ENCODE peak calls at places on chromosomes 6 and 20, in eight cellular contexts. One of them, this sample, is unnamed.
A peak's percentile ranks its signal among the peaks of the same experiment; 100 is the strongest.

GRCh38 chr6:38567436-38567835 is 72.3 kb downstream of the BTBD9 start:
- DNase-seq in stimulated activated CD4-positive, alpha-beta T cell treated with anti-CD3 and anti-CD28 coated beads, TNF-alpha, amount 100 ng/mL, for 1 hour: no peak
- DNase-seq in activated effector memory CD4-positive, alpha-beta T cell treated with Interleukin-2 at 50 U/mL for 16 hours: no peak
- DNase-seq in stimulated activated naive CD8-positive, alpha-beta T cell treated with anti-CD3 and anti-CD28 coated beads, Interleukin-15, Interleukin-2, amounts not matched to agents 100 U/mL and 50 U/mL, for 24 hours: no peak
- DNase-seq in skeletal muscle cell: peak; percentile 82
- DNase-seq in GM10248: no peak
- DNase-seq in left ventricle myocardium inferior: peak; percentile 82
- DNase-seq in neural crest cell: no peak
- DNase-seq in this sample: no peak

GRCh38 chr20:24943196-24943595 is 5.9 kb upstream of the CST7 start:
- DNase-seq in stimulated activated CD4-positive, alpha-beta T cell treated with anti-CD3 and anti-CD28 coated beads, TNF-alpha, amount 100 ng/mL, for 1 hour: no peak
- DNase-seq in activated effector memory CD4-positive, alpha-beta T cell treated with Interleukin-2 at 50 U/mL for 16 hours: no peak
- DNase-seq in stimulated activated naive CD8-positive, alpha-beta T cell treated with anti-CD3 and anti-CD28 coated beads, Interleukin-15, Interleukin-2, amounts not matched to agents 100 U/mL and 50 U/mL, for 24 hours: no peak
- DNase-seq in skeletal muscle cell: no peak
- DNase-seq in GM10248: no peak
- DNase-seq in left ventricle myocardium inferior: no peak
- DNase-seq in neural crest cell: no peak
- DNase-seq in this sample: no peak

GRCh38 chr20:20247234-20247633 is 120.7 kb upstream of the INSM1 start:
- DNase-seq in stimulated activated CD4-positive, alpha-beta T cell treated with anti-CD3 and anti-CD28 coated beads, TNF-alpha, amount 100 ng/mL, for 1 hour: no peak
- DNase-seq in activated effector memory CD4-positive, alpha-beta T cell treated with Interleukin-2 at 50 U/mL for 16 hours: no peak
- DNase-seq in stimulated activated naive CD8-positive, alpha-beta T cell treated with anti-CD3 and anti-CD28 coated beads, Interleukin-15, Interleukin-2, amounts not matched to agents 100 U/mL and 50 U/mL, for 24 hours: no peak
- DNase-seq in skeletal muscle cell: no peak
- DNase-seq in GM10248: no peak
- DNase-seq in left ventricle myocardium inferior: no peak
- DNase-seq in neural crest cell: no peak
- DNase-seq in this sample: no peak

GRCh38 chr6:159804504-159804903 is 4.4 kb downstream of the PNLDC1 start:
- DNase-seq in stimulated activated CD4-positive, alpha-beta T cell treated with anti-CD3 and anti-CD28 coated beads, TNF-alpha, amount 100 ng/mL, for 1 hour: no peak
- DNase-seq in activated effector memory CD4-positive, alpha-beta T cell treated with Interleukin-2 at 50 U/mL for 16 hours: no peak
- DNase-seq in stimulated activated naive CD8-positive, alpha-beta T cell treated with anti-CD3 and anti-CD28 coated beads, Interleukin-15, Interleukin-2, amounts not matched to agents 100 U/mL and 50 U/mL, for 24 hours: no peak
- DNase-seq in skeletal muscle cell: no peak
- DNase-seq in GM10248: no peak
- DNase-seq in left ventricle myocardium inferior: no peak
- DNase-seq in neural crest cell: no peak
- DNase-seq in this sample: no peak

GRCh38 chr6:113414511-113414910 is 442.6 kb upstream of the MARCKS start:
- DNase-seq in stimulated activated CD4-positive, alpha-beta T cell treated with anti-CD3 and anti-CD28 coated beads, TNF-alpha, amount 100 ng/mL, for 1 hour: no peak
- DNase-seq in activated effector memory CD4-positive, alpha-beta T cell treated with Interleukin-2 at 50 U/mL for 16 hours: no peak
- DNase-seq in stimulated activated naive CD8-positive, alpha-beta T cell treated with anti-CD3 and anti-CD28 coated beads, Interleukin-15, Interleukin-2, amounts not matched to agents 100 U/mL and 50 U/mL, for 24 hours: no peak
- DNase-seq in skeletal muscle cell: no peak
- DNase-seq in GM10248: no peak
- DNase-seq in left ventricle myocardium inferior: no peak
- DNase-seq in neural crest cell: no peak
- DNase-seq in this sample: peak; percentile 4

GRCh38 chr6:46704562-46704961 is 16.9 kb downstream of the TDRD6 start:
- DNase-seq in stimulated activated CD4-positive, alpha-beta T cell treated with anti-CD3 and anti-CD28 coated beads, TNF-alpha, amount 100 ng/mL, for 1 hour: no peak
- DNase-seq in activated effector memory CD4-positive, alpha-beta T cell treated with Interleukin-2 at 50 U/mL for 16 hours: no peak
- DNase-seq in stimulated activated naive CD8-positive, alpha-beta T cell treated with anti-CD3 and anti-CD28 coated beads, Interleukin-15, Interleukin-2, amounts not matched to agents 100 U/mL and 50 U/mL, for 24 hours: no peak
- DNase-seq in skeletal muscle cell: no peak
- DNase-seq in GM10248: no peak
- DNase-seq in left ventricle myocardium inferior: no peak
- DNase-seq in neural crest cell: no peak
- DNase-seq in this sample: peak; percentile 47

GRCh38 chr20:37295001-37295400 is 5.5 kb downstream of the MANBAL start:
- DNase-seq in stimulated activated CD4-positive, alpha-beta T cell treated with anti-CD3 and anti-CD28 coated beads, TNF-alpha, amount 100 ng/mL, for 1 hour: no peak
- DNase-seq in activated effector memory CD4-positive, alpha-beta T cell treated with Interleukin-2 at 50 U/mL for 16 hours: no peak
- DNase-seq in stimulated activated naive CD8-positive, alpha-beta T cell treated with anti-CD3 and anti-CD28 coated beads, Interleukin-15, Interleukin-2, amounts not matched to agents 100 U/mL and 50 U/mL, for 24 hours: no peak
- DNase-seq in skeletal muscle cell: peak; percentile 90
- DNase-seq in GM10248: no peak
- DNase-seq in left ventricle myocardium inferior: no peak
- DNase-seq in neural crest cell: no peak
- DNase-seq in this sample: no peak

GRCh38 chr6:26553264-26553738 is 15.1 kb downstream of the HMGN4 start:
- DNase-seq in stimulated activated CD4-positive, alpha-beta T cell treated with anti-CD3 and anti-CD28 coated beads, TNF-alpha, amount 100 ng/mL, for 1 hour: peak; percentile 75
- DNase-seq in activated effector memory CD4-positive, alpha-beta T cell treated with Interleukin-2 at 50 U/mL for 16 hours: peak; percentile 58
- DNase-seq in stimulated activated naive CD8-positive, alpha-beta T cell treated with anti-CD3 and anti-CD28 coated beads, Interleukin-15, Interleukin-2, amounts not matched to agents 100 U/mL and 50 U/mL, for 24 hours: peak; percentile 81
- DNase-seq in skeletal muscle cell: no peak
- DNase-seq in GM10248: peak; percentile 66
- DNase-seq in left ventricle myocardium inferior: peak; percentile 56
- DNase-seq in neural crest cell: peak; percentile 80
- DNase-seq in this sample: peak; percentile 87

GRCh38 chr20:25549866-25550477 is 35.4 kb downstream of the NINL start:
- DNase-seq in stimulated activated CD4-positive, alpha-beta T cell treated with anti-CD3 and anti-CD28 coated beads, TNF-alpha, amount 100 ng/mL, for 1 hour: no peak
- DNase-seq in activated effector memory CD4-positive, alpha-beta T cell treated with Interleukin-2 at 50 U/mL for 16 hours: no peak
- DNase-seq in stimulated activated naive CD8-positive, alpha-beta T cell treated with anti-CD3 and anti-CD28 coated beads, Interleukin-15, Interleukin-2, amounts not matched to agents 100 U/mL and 50 U/mL, for 24 hours: no peak
- DNase-seq in skeletal muscle cell: no peak
- DNase-seq in GM10248: no peak
- DNase-seq in left ventricle myocardium inferior: no peak
- DNase-seq in neural crest cell: no peak
- DNase-seq in this sample: no peak

GRCh38 chr6:27502508-27503435 is 29.9 kb upstream of the ZNF184 start:
- DNase-seq in stimulated activated CD4-positive, alpha-beta T cell treated with anti-CD3 and anti-CD28 coated beads, TNF-alpha, amount 100 ng/mL, for 1 hour: peak; percentile 58
- DNase-seq in activated effector memory CD4-positive, alpha-beta T cell treated with Interleukin-2 at 50 U/mL for 16 hours: peak; percentile 30
- DNase-seq in stimulated activated naive CD8-positive, alpha-beta T cell treated with anti-CD3 and anti-CD28 coated beads, Interleukin-15, Interleukin-2, amounts not matched to agents 100 U/mL and 50 U/mL, for 24 hours: peak; percentile 77
- DNase-seq in skeletal muscle cell: no peak
- DNase-seq in GM10248: peak; percentile 44
- DNase-seq in left ventricle myocardium inferior: peak; percentile 49
- DNase-seq in neural crest cell: peak; percentile 58
- DNase-seq in this sample: peak; percentile 82

GRCh38 chr20:45408646-45409213 is 641 bp downstream of the DBNDD2 start:
- DNase-seq in stimulated activated CD4-positive, alpha-beta T cell treated with anti-CD3 and anti-CD28 coated beads, TNF-alpha, amount 100 ng/mL, for 1 hour: no peak
- DNase-seq in activated effector memory CD4-positive, alpha-beta T cell treated with Interleukin-2 at 50 U/mL for 16 hours: no peak
- DNase-seq in stimulated activated naive CD8-positive, alpha-beta T cell treated with anti-CD3 and anti-CD28 coated beads, Interleukin-15, Interleukin-2, amounts not matched to agents 100 U/mL and 50 U/mL, for 24 hours: no peak
- DNase-seq in skeletal muscle cell: no peak
- DNase-seq in GM10248: no peak
- DNase-seq in left ventricle myocardium inferior: no peak
- DNase-seq in neural crest cell: no peak
- DNase-seq in this sample: peak; percentile 27

GRCh38 chr6:79750806-79751205 is 119.7 kb downstream of the SH3BGRL2 start:
- DNase-seq in stimulated activated CD4-positive, alpha-beta T cell treated with anti-CD3 and anti-CD28 coated beads, TNF-alpha, amount 100 ng/mL, for 1 hour: no peak
- DNase-seq in activated effector memory CD4-positive, alpha-beta T cell treated with Interleukin-2 at 50 U/mL for 16 hours: no peak
- DNase-seq in stimulated activated naive CD8-positive, alpha-beta T cell treated with anti-CD3 and anti-CD28 coated beads, Interleukin-15, Interleukin-2, amounts not matched to agents 100 U/mL and 50 U/mL, for 24 hours: no peak
- DNase-seq in skeletal muscle cell: no peak
- DNase-seq in GM10248: no peak
- DNase-seq in left ventricle myocardium inferior: no peak
- DNase-seq in neural crest cell: no peak
- DNase-seq in this sample: no peak

GRCh38 chr20:3082955-3083952 is 1.3 kb downstream of the AVP start:
- DNase-seq in stimulated activated CD4-positive, alpha-beta T cell treated with anti-CD3 and anti-CD28 coated beads, TNF-alpha, amount 100 ng/mL, for 1 hour: no peak
- DNase-seq in activated effector memory CD4-positive, alpha-beta T cell treated with Interleukin-2 at 50 U/mL for 16 hours: no peak
- DNase-seq in stimulated activated naive CD8-positive, alpha-beta T cell treated with anti-CD3 and anti-CD28 coated beads, Interleukin-15, Interleukin-2, amounts not matched to agents 100 U/mL and 50 U/mL, for 24 hours: no peak
- DNase-seq in skeletal muscle cell: no peak
- DNase-seq in GM10248: no peak
- DNase-seq in left ventricle myocardium inferior: no peak
- DNase-seq in neural crest cell: no peak
- DNase-seq in this sample: no peak

GRCh38 chr6:75334266-75335040 is 49.9 kb upstream of the TMEM30A start:
- DNase-seq in stimulated activated CD4-positive, alpha-beta T cell treated with anti-CD3 and anti-CD28 coated beads, TNF-alpha, amount 100 ng/mL, for 1 hour: no peak
- DNase-seq in activated effector memory CD4-positive, alpha-beta T cell treated with Interleukin-2 at 50 U/mL for 16 hours: no peak
- DNase-seq in stimulated activated naive CD8-positive, alpha-beta T cell treated with anti-CD3 and anti-CD28 coated beads, Interleukin-15, Interleukin-2, amounts not matched to agents 100 U/mL and 50 U/mL, for 24 hours: no peak
- DNase-seq in skeletal muscle cell: peak; percentile 88
- DNase-seq in GM10248: no peak
- DNase-seq in left ventricle myocardium inferior: no peak
- DNase-seq in neural crest cell: no peak
- DNase-seq in this sample: no peak

GRCh38 chr6:11428351-11428750 is 109.2 kb upstream of the TMEM170B start:
- DNase-seq in stimulated activated CD4-positive, alpha-beta T cell treated with anti-CD3 and anti-CD28 coated beads, TNF-alpha, amount 100 ng/mL, for 1 hour: no peak
- DNase-seq in activated effector memory CD4-positive, alpha-beta T cell treated with Interleukin-2 at 50 U/mL for 16 hours: no peak
- DNase-seq in stimulated activated naive CD8-positive, alpha-beta T cell treated with anti-CD3 and anti-CD28 coated beads, Interleukin-15, Interleukin-2, amounts not matched to agents 100 U/mL and 50 U/mL, for 24 hours: no peak
- DNase-seq in skeletal muscle cell: no peak
- DNase-seq in GM10248: no peak
- DNase-seq in left ventricle myocardium inferior: no peak
- DNase-seq in neural crest cell: no peak
- DNase-seq in this sample: peak; percentile 37

GRCh38 chr6:132888701-132889100 is 74.3 kb downstream of the RPS12 start:
- DNase-seq in stimulated activated CD4-positive, alpha-beta T cell treated with anti-CD3 and anti-CD28 coated beads, TNF-alpha, amount 100 ng/mL, for 1 hour: no peak
- DNase-seq in activated effector memory CD4-positive, alpha-beta T cell treated with Interleukin-2 at 50 U/mL for 16 hours: no peak
- DNase-seq in stimulated activated naive CD8-positive, alpha-beta T cell treated with anti-CD3 and anti-CD28 coated beads, Interleukin-15, Interleukin-2, amounts not matched to agents 100 U/mL and 50 U/mL, for 24 hours: no peak
- DNase-seq in skeletal muscle cell: peak; percentile 58
- DNase-seq in GM10248: no peak
- DNase-seq in left ventricle myocardium inferior: no peak
- DNase-seq in neural crest cell: no peak
- DNase-seq in this sample: no peak

GRCh38 chr6:1335367-1336037 is 23.6 kb downstream of the FOXQ1 start:
- DNase-seq in stimulated activated CD4-positive, alpha-beta T cell treated with anti-CD3 and anti-CD28 coated beads, TNF-alpha, amount 100 ng/mL, for 1 hour: no peak
- DNase-seq in activated effector memory CD4-positive, alpha-beta T cell treated with Interleukin-2 at 50 U/mL for 16 hours: no peak
- DNase-seq in stimulated activated naive CD8-positive, alpha-beta T cell treated with anti-CD3 and anti-CD28 coated beads, Interleukin-15, Interleukin-2, amounts not matched to agents 100 U/mL and 50 U/mL, for 24 hours: no peak
- DNase-seq in skeletal muscle cell: peak; percentile 54
- DNase-seq in GM10248: no peak
- DNase-seq in left ventricle myocardium inferior: no peak
- DNase-seq in neural crest cell: no peak
- DNase-seq in this sample: no peak

GRCh38 chr6:168799067-168799466 is 358.1 kb downstream of the SMOC2 start:
- DNase-seq in stimulated activated CD4-positive, alpha-beta T cell treated with anti-CD3 and anti-CD28 coated beads, TNF-alpha, amount 100 ng/mL, for 1 hour: no peak
- DNase-seq in activated effector memory CD4-positive, alpha-beta T cell treated with Interleukin-2 at 50 U/mL for 16 hours: no peak
- DNase-seq in stimulated activated naive CD8-positive, alpha-beta T cell treated with anti-CD3 and anti-CD28 coated beads, Interleukin-15, Interleukin-2, amounts not matched to agents 100 U/mL and 50 U/mL, for 24 hours: no peak
- DNase-seq in skeletal muscle cell: no peak
- DNase-seq in GM10248: no peak
- DNase-seq in left ventricle myocardium inferior: no peak
- DNase-seq in neural crest cell: no peak
- DNase-seq in this sample: no peak

GRCh38 chr20:41340327-41341055 is at the start of gene LPIN3:
- DNase-seq in stimulated activated CD4-positive, alpha-beta T cell treated with anti-CD3 and anti-CD28 coated beads, TNF-alpha, amount 100 ng/mL, for 1 hour: peak; percentile 35
- DNase-seq in activated effector memory CD4-positive, alpha-beta T cell treated with Interleukin-2 at 50 U/mL for 16 hours: peak; percentile 25
- DNase-seq in stimulated activated naive CD8-positive, alpha-beta T cell treated with anti-CD3 and anti-CD28 coated beads, Interleukin-15, Interleukin-2, amounts not matched to agents 100 U/mL and 50 U/mL, for 24 hours: peak; percentile 68
- DNase-seq in skeletal muscle cell: no peak
- DNase-seq in GM10248: peak; percentile 87
- DNase-seq in left ventricle myocardium inferior: peak; percentile 92
- DNase-seq in neural crest cell: peak; percentile 68
- DNase-seq in this sample: peak; percentile 55

GRCh38 chr6:47004458-47004857 is 37.7 kb downstream of the ADGRF1 start:
- DNase-seq in stimulated activated CD4-positive, alpha-beta T cell treated with anti-CD3 and anti-CD28 coated beads, TNF-alpha, amount 100 ng/mL, for 1 hour: no peak
- DNase-seq in activated effector memory CD4-positive, alpha-beta T cell treated with Interleukin-2 at 50 U/mL for 16 hours: no peak
- DNase-seq in stimulated activated naive CD8-positive, alpha-beta T cell treated with anti-CD3 and anti-CD28 coated beads, Interleukin-15, Interleukin-2, amounts not matched to agents 100 U/mL and 50 U/mL, for 24 hours: no peak
- DNase-seq in skeletal muscle cell: no peak
- DNase-seq in GM10248: no peak
- DNase-seq in left ventricle myocardium inferior: no peak
- DNase-seq in neural crest cell: no peak
- DNase-seq in this sample: no peak

GRCh38 chr6:38814761-38815160 is 99.7 kb downstream of the DNAH8 start:
- DNase-seq in stimulated activated CD4-positive, alpha-beta T cell treated with anti-CD3 and anti-CD28 coated beads, TNF-alpha, amount 100 ng/mL, for 1 hour: no peak
- DNase-seq in activated effector memory CD4-positive, alpha-beta T cell treated with Interleukin-2 at 50 U/mL for 16 hours: no peak
- DNase-seq in stimulated activated naive CD8-positive, alpha-beta T cell treated with anti-CD3 and anti-CD28 coated beads, Interleukin-15, Interleukin-2, amounts not matched to agents 100 U/mL and 50 U/mL, for 24 hours: no peak
- DNase-seq in skeletal muscle cell: no peak
- DNase-seq in GM10248: no peak
- DNase-seq in left ventricle myocardium inferior: no peak
- DNase-seq in neural crest cell: no peak
- DNase-seq in this sample: no peak

GRCh38 chr6:2429032-2429431 is 183.6 kb upstream of the GMDS start:
- DNase-seq in stimulated activated CD4-positive, alpha-beta T cell treated with anti-CD3 and anti-CD28 coated beads, TNF-alpha, amount 100 ng/mL, for 1 hour: no peak
- DNase-seq in activated effector memory CD4-positive, alpha-beta T cell treated with Interleukin-2 at 50 U/mL for 16 hours: no peak
- DNase-seq in stimulated activated naive CD8-positive, alpha-beta T cell treated with anti-CD3 and anti-CD28 coated beads, Interleukin-15, Interleukin-2, amounts not matched to agents 100 U/mL and 50 U/mL, for 24 hours: no peak
- DNase-seq in skeletal muscle cell: no peak
- DNase-seq in GM10248: no peak
- DNase-seq in left ventricle myocardium inferior: no peak
- DNase-seq in neural crest cell: no peak
- DNase-seq in this sample: no peak